ENCODE peak calls at places on chromosomes 12 and 14, in six cellular contexts. G, P, I, F, X and D are unnamed samples.

GRCh38 chr12:14257734-14258467 is 107.6 kb upstream of the ATF7IP start:
- DNase-seq in X (no peak), G (peak; percentile 95), I (peak; percentile 68), P (peak; percentile 100), F (peak; percentile 100), D (peak; percentile 83)

GRCh38 chr14:78259831-78260230 is 89.7 kb downstream of the NRXN3 start:
- DNase-seq in F (no peak), G (no peak), P (no peak), I (no peak), X (no peak), D (no peak)

GRCh38 chr12:108826115-108826806 is 31.1 kb downstream of the SSH1 start:
- DNase-seq in I (peak; percentile 79), F (peak; percentile 95), X (peak; percentile 57), P (peak; percentile 97), G (no peak), D (peak; percentile 51)

GRCh38 chr14:80944861-80945617 is 3.5 kb upstream of the CEP128 start:
- DNase-seq in G (no peak), I (no peak), P (no peak), X (no peak), F (no peak), D (no peak)

GRCh38 chr12:117189725-117190209 is 503 bp downstream of the FBXO21 start:
- DNase-seq in G (peak; percentile 31), X (no peak), I (peak; percentile 81), P (peak; percentile 45), F (peak; percentile 40), D (peak; percentile 60)

GRCh38 chr12:90499793-90500192 is 455.2 kb downstream of the CCER1 start:
- DNase-seq in F (no peak), I (no peak), P (no peak), G (no peak), X (no peak), D (no peak)

GRCh38 chr14:89093083-89093482 is 268.6 kb downstream of the TTC8 start:
- DNase-seq in F (peak; percentile 42), G (no peak), I (no peak), P (peak; percentile 26), X (no peak), D (no peak)

GRCh38 chr14:91417983-91418386 is 365 bp upstream of the CCDC88C start:
- DNase-seq in I (peak; percentile 86), X (no peak), P (no peak), F (no peak), G (peak; percentile 61), D (peak; percentile 82)

GRCh38 chr14:39050389-39050788 is 52.6 kb downstream of the SEC23A start:
- DNase-seq in X (no peak), P (peak; percentile 85), F (peak; percentile 68), I (no peak), G (no peak), D (no peak)

GRCh38 chr12:509494-509893 is 49.8 kb downstream of the B4GALNT3 start:
- DNase-seq in X (no peak), F (no peak), G (peak; percentile 25), P (peak; percentile 29), I (no peak), D (no peak)

GRCh38 chr14:76964695-76965094 is 63.8 kb downstream of the IRF2BPL start:
- DNase-seq in I (no peak), F (no peak), X (no peak), P (no peak), G (no peak), D (no peak)

GRCh38 chr12:20374775-20375174 is 6.4 kb downstream of the PDE3A start:
- DNase-seq in I (no peak), F (no peak), X (no peak), P (no peak), G (no peak), D (no peak)

GRCh38 chr12:14193623-14194022 is 171.9 kb upstream of the ATF7IP start:
- DNase-seq in I (peak; percentile 15), X (no peak), P (no peak), F (no peak), G (no peak), D (no peak)

GRCh38 chr12:16359512-16360491 is 12.4 kb downstream of the MGST1 start:
- DNase-seq in X (peak; percentile 46), G (peak; percentile 71), I (peak; percentile 52), P (peak; percentile 47), F (peak; percentile 66), D (no peak)

GRCh38 chr12:51593539-51593938 is 2.5 kb downstream of the SCN8A start:
- DNase-seq in G (no peak), P (peak; percentile 79), X (no peak), I (no peak), F (peak; percentile 74), D (no peak)

GRCh38 chr14:69064596-69064995 is 85.5 kb upstream of the ACTN1 start:
- DNase-seq in G (no peak), X (no peak), I (no peak), P (no peak), F (no peak), D (no peak)

GRCh38 chr14:57060276-57060956 is 208.3 kb downstream of the EXOC5 start:
- DNase-seq in X (no peak), G (no peak), P (no peak), F (no peak), I (no peak), D (peak; percentile 35)

GRCh38 chr14:20630340-20631022 is 11.0 kb downstream of the OR6S1 start:
- DNase-seq in P (peak; percentile 58), G (no peak), I (no peak), F (peak; percentile 28), X (no peak), D (peak; percentile 51)

GRCh38 chr14:105857223-105857815 is 330.9 kb downstream of the TMEM121 start:
- DNase-seq in G (no peak), F (no peak), P (no peak), X (peak; percentile 7), I (no peak), D (no peak)

GRCh38 chr14:98792171-98792570 is 479.8 kb downstream of the BCL11B start:
- DNase-seq in I (no peak), G (no peak), P (no peak), F (no peak), X (no peak), D (no peak)

GRCh38 chr12:66984962-66985361 is 284.2 kb upstream of the CAND1 start:
- DNase-seq in G (no peak), I (no peak), F (no peak), P (no peak), X (no peak), D (no peak)

GRCh38 chr12:121131941-121132341 is 735 bp upstream of the P2RX7 start:
- DNase-seq in I (no peak), G (no peak), P (no peak), X (no peak), F (no peak), D (no peak)

GRCh38 chr12:67925077-67925476 is 64.2 kb upstream of the IFNG-AS1 start:
- DNase-seq in F (no peak), I (no peak), P (no peak), X (no peak), G (peak; percentile 32), D (no peak)

GRCh38 chr12:43921666-43922337 is 85.9 kb downstream of the TMEM117 start:
- DNase-seq in X (no peak), I (no peak), G (no peak), F (no peak), P (peak; percentile 52), D (no peak)

GRCh38 chr12:65535951-65536350 is 257.5 kb downstream of the MSRB3 start:
- DNase-seq in G (no peak), I (no peak), X (no peak), F (no peak), P (peak; percentile 42), D (no peak)

GRCh38 chr12:65532744-65533143 is 254.3 kb downstream of the MSRB3 start:
- DNase-seq in X (no peak), G (no peak), F (peak; percentile 62), I (no peak), P (peak; percentile 85), D (no peak)

GRCh38 chr12:65534105-65534841 is 255.8 kb downstream of the MSRB3 start:
- DNase-seq in P (no peak), I (no peak), F (no peak), G (no peak), X (no peak), D (no peak)

GRCh38 chr12:65532162-65532561 is 253.7 kb downstream of the MSRB3 start:
- DNase-seq in G (no peak), F (peak; percentile 88), P (peak; percentile 83), I (no peak), X (no peak), D (no peak)

GRCh38 chr12:65533177-65533883 is 254.8 kb downstream of the MSRB3 start:
- DNase-seq in X (no peak), G (no peak), I (no peak), P (peak; percentile 52), F (peak; percentile 78), D (no peak)
- H3K27me3 ChIP-seq in X (no peaks in the 10 kb centered on the region), G (no peaks in the 10 kb centered on the region), I (no peaks in the 10 kb centered on the region), P (no peaks in the 10 kb centered on the region), F (no peaks in the 10 kb centered on the region), D (no peaks in the 10 kb centered on the region)

DNA sequence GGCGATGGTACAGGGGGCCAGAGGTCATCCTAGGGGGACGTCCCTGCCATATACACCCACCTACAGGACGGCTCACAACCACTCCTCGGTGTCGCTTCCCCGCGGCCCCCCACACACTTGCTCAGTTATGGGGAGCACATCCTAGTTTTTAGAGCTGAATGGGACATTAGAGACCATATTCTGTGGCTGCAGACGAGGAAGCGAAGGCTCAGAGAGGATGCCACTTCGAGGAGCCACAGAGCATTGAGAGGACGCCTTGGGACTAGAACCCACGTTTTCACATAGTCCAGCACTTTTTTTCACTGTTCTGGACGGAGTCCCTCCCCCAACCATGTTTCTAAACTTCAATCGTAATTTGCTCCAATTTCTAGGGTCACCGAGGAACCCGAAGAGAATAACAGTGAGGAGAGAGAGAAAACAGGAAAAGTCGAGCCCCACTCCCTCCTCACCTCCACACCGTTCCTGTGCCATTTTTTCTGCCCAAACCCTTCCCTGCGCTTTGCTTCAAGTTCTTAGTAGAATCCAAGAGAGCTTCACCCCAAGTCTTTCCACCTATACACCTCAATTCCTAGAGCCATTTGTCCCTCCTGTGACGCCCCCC is 636 bp upstream of the ASCL1 start:
- DNase-seq in G (no peak), F (no peak), I (no peak), X (no peak), P (no peak), D (no peak)
- H3K27me3 ChIP-seq in G (peaks cover 21% of the 10 kb centered on the region), F (peaks cover 23% of the 10 kb centered on the region), I (no peaks in the 10 kb centered on the region), X (peaks cover 100% of the 10 kb centered on the region), P (peaks cover 50% of the 10 kb centered on the region), D (peaks cover 2% of the 10 kb centered on the region)

GRCh38 chr14:73235531-73236155 is 1.7 kb upstream of the PAPLN start:
- DNase-seq in F (peak; percentile 43), P (no peak), I (no peak), G (no peak), X (no peak), D (no peak)
- H3K27me3 ChIP-seq in F (peaks cover 35% of the 10 kb centered on the region), P (peaks cover 56% of the 10 kb centered on the region), I (peaks cover 41% of the 10 kb centered on the region), G (no peaks in the 10 kb centered on the region), X (peaks cover 74% of the 10 kb centered on the region), D (peaks cover 3% of the 10 kb centered on the region)

GRCh38 chr12:106903241-106903950 is 52.3 kb upstream of the TMEM263 start:
- DNase-seq in X (peak; percentile 71), P (peak; percentile 33), F (peak; percentile 34), I (peak; percentile 87), G (peak; percentile 89), D (peak; percentile 58)

GRCh38 chr12:106902053-106902452 is 53.7 kb upstream of the TMEM263 start:
- DNase-seq in G (no peak), X (no peak), I (no peak), P (no peak), F (no peak), D (no peak)

GRCh38 chr12:106900554-106900953 is 55.2 kb upstream of the TMEM263 start:
- DNase-seq in F (no peak), I (no peak), P (no peak), X (no peak), G (no peak), D (no peak)

GRCh38 chr12:106898001-106898966 is 57.4 kb upstream of the TMEM263 start:
- DNase-seq in I (no peak), X (no peak), F (no peak), G (no peak), P (no peak), D (no peak)

GRCh38 chr12:106901276-106901675 is 54.4 kb upstream of the TMEM263 start:
- DNase-seq in F (no peak), P (peak; percentile 55), X (no peak), G (no peak), I (no peak), D (no peak)
- H3K27me3 ChIP-seq in F (no peaks in the 10 kb centered on the region), P (peaks cover 11% of the 10 kb centered on the region), X (peaks cover 22% of the 10 kb centered on the region), G (no peaks in the 10 kb centered on the region), I (no peaks in the 10 kb centered on the region), D (no peaks in the 10 kb centered on the region)